ENCODE peak calls at places on chromosome 18, in ten cellular contexts. V is NT2/D1; P is body of pancreas; M is CD8-positive, alpha-beta memory T cell; X is lower lobe of right lung; N is neural progenitor cell; K is AG04450; R is right cardiac atrium; W is tibial artery; E is mesenchymal stem cell. Q is an unnamed sample. For H3K27me3, the result is how much of the 10 kb centered on the place peaks cover.

GRCh38 chr18:2518473-2518872 is 52.8 kb downstream of the METTL4 start:
- DNase-seq in E (no peak), V (no peak), M (no peak), X (no peak), P (peak), K (no peak), R (peak), W (no peak), N (no peak), Q (no peak)

GRCh38 chr18:2958819-2959298 is 54.1 kb downstream of the LPIN2 start:
- DNase-seq in W (peak), P (no peak), E (peak), V (no peak), R (no peak), X (no peak), N (no peak), M (no peak), K (no peak), Q (no peak)

GRCh38 chr18:56900195-56901094 is 246.4 kb upstream of the BOD1L2 start:
- DNase-seq in E (no peak), R (no peak), K (no peak), W (no peak), N (no peak), M (no peak), X (no peak), P (no peak), V (no peak), Q (no peak)

GRCh38 chr18:30149585-30149984 is 893.0 kb downstream of the DSC3 start:
- DNase-seq in W (no peak), E (no peak), P (no peak), N (no peak), M (no peak), R (no peak), V (no peak), K (no peak), X (no peak), Q (no peak)

GRCh38 chr18:43524260-43524659 is 247.0 kb upstream of the SYT4 start:
- DNase-seq in N (no peak), W (no peak), V (no peak), K (no peak), P (no peak), X (no peak), R (no peak), E (no peak), M (no peak), Q (no peak)

GRCh38 chr18:69483574-69483973 is 82.9 kb downstream of the DOK6 start:
- DNase-seq in V (no peak), M (no peak), W (no peak), P (no peak), R (no peak), N (no peak), K (no peak), X (no peak), E (no peak), Q (no peak)

GRCh38 chr18:9996104-9996503 is 82.3 kb downstream of the VAPA start:
- DNase-seq in E (peak), N (no peak), W (no peak), P (no peak), X (no peak), V (no peak), K (no peak), M (no peak), R (no peak), Q (no peak)

GRCh38 chr18:61591200-61591719 is 258.0 kb downstream of the CDH20 start:
- DNase-seq in X (no peak), M (no peak), V (no peak), R (no peak), N (no peak), K (no peak), W (no peak), P (no peak), E (no peak), Q (no peak)

GRCh38 chr18:45920367-45920766 is 46.8 kb downstream of the EPG5 start:
- DNase-seq in W (peak), E (no peak), N (no peak), P (peak), X (peak), V (no peak), K (no peak), R (peak), M (no peak), Q (no peak)

GRCh38 chr18:37481058-37481457 is 84.5 kb downstream of the CELF4 start:
- DNase-seq in W (no peak), K (no peak), E (no peak), X (no peak), P (no peak), R (no peak), V (no peak), N (peak), M (no peak), Q (no peak)

GRCh38 chr18:32319084-32319483 is 129.2 kb downstream of the MEP1B start:
- DNase-seq in P (no peak), E (no peak), R (no peak), W (no peak), M (no peak), V (no peak), K (no peak), N (no peak), X (no peak), Q (no peak)

GRCh38 chr18:8946046-8946838 is 156.3 kb upstream of the NDUFV2 start:
- DNase-seq in R (no peak), W (no peak), V (no peak), E (peak), K (peak), P (no peak), N (no peak), M (no peak), X (no peak), Q (no peak)

GRCh38 chr18:13302611-13303267 is 84.2 kb downstream of the LDLRAD4 start:
- DNase-seq in R (no peak), E (no peak), W (no peak), P (peak), M (no peak), X (no peak), K (no peak), V (no peak), N (no peak), Q (no peak)

GRCh38 chr18:78006805-78007204 is 757.2 kb downstream of the GALR1 start:
- DNase-seq in M (no peak), N (peak), K (no peak), R (no peak), X (no peak), W (no peak), V (peak), P (no peak), E (no peak), Q (peak)

GRCh38 chr18:8468911-8469310 is 140.3 kb upstream of the RAB12 start:
- DNase-seq in X (no peak), E (no peak), R (no peak), W (no peak), N (no peak), K (no peak), M (no peak), P (no peak), V (no peak), Q (no peak)

GRCh38 chr18:9617006-9617542 is 2.7 kb upstream of the PPP4R1 start:
- DNase-seq in M (no peak), R (no peak), E (peak), X (no peak), V (no peak), N (no peak), K (no peak), P (no peak), W (no peak), Q (no peak)

GRCh38 chr18:57091231-57091630 is 55.7 kb upstream of the BOD1L2 start:
- DNase-seq in N (no peak), E (no peak), P (no peak), W (no peak), X (no peak), M (no peak), V (no peak), K (no peak), R (no peak), Q (no peak)

GRCh38 chr18:54387631-54388030 is 29.9 kb downstream of the C18orf54 start:
- DNase-seq in X (no peak), R (no peak), W (no peak), K (no peak), V (no peak), E (no peak), P (no peak), M (no peak), N (no peak), Q (no peak)

GRCh38 chr18:69584429-69584828 is 183.7 kb downstream of the DOK6 start:
- DNase-seq in V (no peak), E (no peak), N (no peak), W (no peak), P (no peak), R (no peak), M (no peak), K (no peak), X (no peak), Q (no peak)

GRCh38 chr18:70128271-70128670 is 77.2 kb downstream of the RTTN start:
- DNase-seq in R (no peak), K (no peak), M (no peak), V (no peak), X (no peak), N (no peak), E (no peak), P (no peak), W (no peak), Q (no peak)

GRCh38 chr18:76467371-76468190 is 27.5 kb downstream of the ZNF516 start:
- DNase-seq in K (no peak), W (no peak), X (peak), V (no peak), N (peak), P (no peak), R (peak), M (no peak), E (peak), Q (peak)

GRCh38 chr18:55078289-55078916 is 119.1 kb upstream of the CCDC68 start:
- DNase-seq in K (no peak), X (no peak), P (no peak), V (no peak), R (no peak), N (no peak), W (no peak), E (peak), M (no peak), Q (no peak)

GRCh38 chr18:37869051-37869450 is 303.5 kb upstream of the CELF4 start:
- DNase-seq in E (no peak), X (no peak), K (no peak), N (no peak), W (no peak), V (no peak), P (no peak), R (no peak), M (no peak), Q (no peak)

GRCh38 chr18:62979172-62979571 is 263.8 kb downstream of the PHLPP1 start:
- DNase-seq in E (peak), M (no peak), R (peak), K (peak), V (no peak), N (no peak), X (peak), P (peak), W (no peak), Q (no peak)

DNA sequence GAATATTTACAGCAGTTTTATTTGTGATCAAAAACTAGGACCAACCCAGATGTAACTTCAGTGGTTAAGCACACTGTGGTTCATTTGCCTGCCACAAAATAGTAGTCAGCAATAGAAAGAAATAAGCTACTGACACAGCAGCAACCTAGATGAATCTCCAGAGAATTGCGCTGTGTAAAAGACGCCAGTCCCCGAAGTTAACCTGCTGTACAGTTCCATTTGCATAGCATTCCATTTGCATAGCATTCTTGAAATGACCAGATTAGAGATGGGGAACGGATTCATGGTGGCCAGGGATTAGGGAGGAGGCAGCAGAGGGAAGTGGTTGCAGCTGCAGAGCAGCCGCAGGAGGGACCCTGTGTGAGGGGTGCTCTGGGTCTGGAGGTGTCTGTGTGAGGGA is 39.3 kb upstream of the NFATC1 start:
- DNase-seq in E (no peak), P (no peak), N (peak), W (no peak), R (no peak), M (no peak), K (no peak), V (no peak), X (no peak), Q (no peak)
- H3K4me3 ChIP-seq in E (no peak), P (no peak), N (no peak), W (no peak), R (no peak), M (no peak), K (no peak), V (no peak), X (no peak), Q (no peak)

GRCh38 chr18:48418409-48419267 is 9.5 kb upstream of the ZBTB7C start:
- DNase-seq in K (no peak), M (no peak), W (peak), P (no peak), X (no peak), E (no peak), R (peak), V (no peak), N (no peak), Q (no peak)
- H3K27me3 ChIP-seq in K (under half), M (under half), W (under half), P (under half), X (under half), E (under half), R (under half), V (under half), N (half or more), Q (under half)

DNA sequence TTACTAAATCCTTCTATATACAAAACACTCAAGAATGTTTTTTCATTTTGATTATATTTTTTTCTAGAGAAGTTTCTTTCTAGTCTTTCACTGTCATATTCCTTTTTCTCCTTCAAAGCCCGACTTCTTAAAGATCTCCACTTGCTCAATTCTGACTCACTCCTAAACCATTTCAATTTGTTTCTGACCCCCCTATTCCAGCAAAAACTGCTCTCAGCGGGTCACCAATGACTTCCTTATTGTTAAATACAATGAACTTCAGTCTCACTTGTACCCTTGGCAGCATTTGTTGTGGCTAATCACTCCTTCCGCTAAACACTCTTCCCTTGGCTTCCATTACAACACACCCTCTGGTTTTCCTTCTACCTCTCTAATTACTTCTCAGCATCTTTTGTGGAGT is 111.1 kb upstream of the RBBP8 start:
- DNase-seq in M (no peak), P (no peak), W (no peak), X (no peak), V (peak), R (no peak), N (peak), E (peak), K (no peak), Q (peak)
- H3K4me3 ChIP-seq in M (no peak), P (no peak), W (no peak), X (no peak), V (no peak), R (no peak), N (peak), E (no peak), K (no peak), Q (no peak)

GRCh38 chr18:12008842-12009580 is 27.7 kb downstream of the IMPA2 start:
- DNase-seq in N (no peak), R (no peak), X (no peak), W (no peak), M (no peak), V (no peak), P (peak), K (no peak), E (no peak), Q (no peak)
- H3K27me3 ChIP-seq in N (under half), R (under half), X (under half), W (under half), M (under half), V (under half), P (under half), K (under half), E (under half), Q (under half)

GRCh38 chr18:59695551-59695950 is 1.7 kb downstream of the CCBE1 start:
- DNase-seq in V (no peak), E (no peak), M (no peak), P (no peak), R (no peak), N (no peak), W (no peak), X (no peak), K (no peak), Q (no peak)
- H3K4me3 ChIP-seq in V (no peak), E (no peak), M (no peak), P (no peak), R (no peak), N (peak), W (no peak), X (peak), K (peak), Q (no peak)